ENCODE peak calls at places on chromosomes 3 and 15, in seven cellular contexts. L is body of pancreas, S is lower lobe of right lung, O is neural progenitor cell, H is right atrium auricular region, Z is IMR-90, E is testis. D is an unnamed sample.

GRCh38 chr3:66378256-66378655 is 122.6 kb downstream of the LRIG1 start:
- DNase-seq in S (no peak), L (no peak), Z (peak; percentile 26), H (no peak), O (peak; percentile 76), E (no peak), D (no peak)

GRCh38 chr3:159724627-159725026 is 264.0 kb upstream of the IL12A start:
- DNase-seq in S (no peak), E (no peak), Z (peak; percentile 48), O (no peak), L (no peak), H (no peak), D (no peak)

GRCh38 chr3:5809811-5810210 is 622.3 kb downstream of the EDEM1 start:
- DNase-seq in L (no peak), O (no peak), H (no peak), S (no peak), E (no peak), Z (no peak), D (no peak)

GRCh38 chr3:112390783-112391641 is 58.1 kb downstream of the CD200 start:
- DNase-seq in S (no peak), Z (peak; percentile 98), O (peak; percentile 32), E (peak; percentile 46), L (no peak), H (no peak), D (no peak)

GRCh38 chr3:94099311-94099710 is 36.5 kb downstream of the NSUN3 start:
- DNase-seq in Z (no peak), S (no peak), E (no peak), H (no peak), O (no peak), L (no peak), D (no peak)

GRCh38 chr15:81908111-81908510 is 137.7 kb downstream of the MEX3B start:
- DNase-seq in E (no peak), S (no peak), L (no peak), H (no peak), O (peak; percentile 41), Z (no peak), D (no peak)

GRCh38 chr3:30350901-30351300 is 255.5 kb upstream of the TGFBR2 start:
- DNase-seq in E (no peak), O (no peak), Z (no peak), S (no peak), L (no peak), H (no peak), D (no peak)

GRCh38 chr3:134441321-134441720 is 44.5 kb downstream of the ANAPC13 start:
- DNase-seq in H (no peak), S (no peak), Z (peak; percentile 54), E (no peak), O (no peak), L (no peak), D (no peak)

GRCh38 chr3:143035466-143036214 is 34.3 kb downstream of the U2SURP start:
- DNase-seq in L (no peak), Z (peak; percentile 4), S (no peak), O (no peak), H (no peak), E (no peak), D (no peak)

GRCh38 chr3:9291991-9292390 is 42.5 kb upstream of the SRGAP3 start:
- DNase-seq in L (no peak), Z (no peak), H (no peak), E (no peak), S (no peak), O (peak; percentile 44), D (no peak)

GRCh38 chr3:24494616-24495333 is at the start of gene THRB:
- DNase-seq in Z (no peak), O (peak; percentile 79), E (peak; percentile 48), L (peak; percentile 76), H (peak; percentile 76), S (peak; percentile 78), D (peak; percentile 78)
- H3K4me3 ChIP-seq in Z (no peak within 1 kb of the TSS), O (peak within 1 kb of the TSS; percentile 73), E (peak within 1 kb of the TSS; percentile 75), L (peak within 1 kb of the TSS; percentile 26), H (peak within 1 kb of the TSS; percentile 57), S (peak within 1 kb of the TSS; percentile 86), D (peak within 1 kb of the TSS; percentile 55)

DNA sequence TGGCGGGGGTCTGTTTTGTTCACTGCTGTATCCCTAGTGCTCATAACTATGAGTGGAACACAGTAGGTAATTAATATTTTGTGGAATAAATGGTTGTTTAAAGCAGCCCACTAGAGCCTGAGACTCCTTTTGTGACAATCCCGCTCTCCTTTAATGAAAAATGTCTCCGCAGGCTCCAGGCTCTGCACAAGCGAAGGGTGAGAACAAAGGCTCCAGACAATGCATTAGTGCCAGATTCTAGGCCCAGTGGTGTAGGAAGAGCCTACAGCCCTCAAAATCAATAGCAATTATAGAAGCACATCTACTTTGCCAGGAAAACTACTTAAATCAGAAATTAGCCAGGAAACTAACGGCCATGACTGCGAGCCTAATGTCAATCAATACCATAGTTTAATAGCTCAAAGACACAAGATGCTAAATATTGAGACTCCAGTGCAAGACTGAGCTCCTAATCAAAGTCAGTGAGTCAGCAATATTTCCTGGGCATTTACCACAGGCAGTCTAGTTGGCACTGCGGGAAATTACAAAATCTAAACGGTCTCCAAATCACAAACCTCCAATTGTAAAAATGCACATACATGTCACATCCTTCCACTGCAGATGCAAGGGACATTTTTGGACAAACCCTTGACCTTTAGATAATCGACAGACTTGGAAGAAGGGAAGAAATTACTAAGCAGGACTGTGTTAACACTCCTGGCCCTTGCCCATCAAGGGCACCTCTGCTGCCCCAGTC is 2.3 kb downstream of the ANXA2 start:
- DNase-seq in O (peak; percentile 63), S (no peak), Z (no peak), H (no peak), L (no peak), E (no peak), D (no peak)
- H3K4me1 ChIP-seq in O (peaks cover 21% of the 10 kb centered on the region), S (peaks cover 63% of the 10 kb centered on the region), Z (peaks cover 45% of the 10 kb centered on the region), H (no peaks in the 10 kb centered on the region), L (peaks cover 69% of the 10 kb centered on the region), E (peaks cover 44% of the 10 kb centered on the region), D (peaks cover 16% of the 10 kb centered on the region)

GRCh38 chr15:88300018-88300549 is 43.5 kb upstream of the NTRK3 start:
- DNase-seq in H (no peak), L (no peak), O (no peak), E (no peak), S (no peak), Z (no peak), D (no peak)
- H3K27me3 ChIP-seq in H (no peaks in the 10 kb centered on the region), L (no peaks in the 10 kb centered on the region), O (no peaks in the 10 kb centered on the region), E (no peaks in the 10 kb centered on the region), S (no peaks in the 10 kb centered on the region), Z (no peaks in the 10 kb centered on the region), D (no peaks in the 10 kb centered on the region)

GRCh38 chr3:195154793-195155535 is 116.0 kb downstream of the XXYLT1 start:
- DNase-seq in S (peak; percentile 90), H (peak; percentile 85), E (peak; percentile 84), L (peak; percentile 76), Z (peak; percentile 97), O (no peak), D (peak; percentile 85)

GRCh38 chr3:195154111-195154791 is 116.7 kb downstream of the XXYLT1 start:
- DNase-seq in S (no peak), H (no peak), L (no peak), O (no peak), Z (peak; percentile 82), E (peak; percentile 29), D (no peak)

GRCh38 chr3:195151866-195152526 is 119.0 kb downstream of the XXYLT1 start:
- DNase-seq in Z (peak; percentile 92), L (no peak), E (no peak), H (no peak), O (no peak), S (no peak), D (no peak)

GRCh38 chr3:195153121-195153520 is 117.8 kb downstream of the XXYLT1 start:
- DNase-seq in H (no peak), L (no peak), Z (peak; percentile 17), S (no peak), O (peak; percentile 71), E (no peak), D (no peak)

GRCh38 chr3:195153653-195154052 is 117.3 kb downstream of the XXYLT1 start:
- DNase-seq in H (no peak), Z (peak; percentile 38), L (no peak), E (peak; percentile 26), O (no peak), S (no peak), D (no peak)
- H3K4me3 ChIP-seq in H (no peak overlapping the region), Z (no peak overlapping the region), L (no peak overlapping the region), E (no peak overlapping the region), O (no peak overlapping the region), S (no peak overlapping the region), D (no peak overlapping the region)

DNA sequence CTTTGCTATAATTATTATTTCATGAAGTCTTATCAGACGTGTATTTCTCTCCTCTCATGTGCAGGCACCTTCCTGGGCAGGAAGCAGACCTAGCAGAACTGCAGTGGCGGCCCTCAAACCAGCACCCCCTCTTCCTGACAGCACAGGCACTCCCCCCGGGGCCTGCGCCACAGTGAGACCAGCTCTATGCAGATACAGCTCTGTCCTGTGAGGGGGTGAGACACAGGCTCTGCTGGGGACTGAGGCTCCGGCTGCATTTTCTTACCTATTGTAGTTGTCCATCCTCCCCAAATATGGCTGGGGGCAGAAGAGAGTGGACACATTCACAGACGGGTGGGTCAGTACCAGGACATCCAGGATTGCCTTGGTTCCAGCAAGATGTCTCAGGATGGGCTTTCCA is 5.0 kb downstream of the CISH start:
- DNase-seq in Z (no peak), O (no peak), L (no peak), E (no peak), H (no peak), S (peak; percentile 42), D (peak; percentile 29)
- H3K4me1 ChIP-seq in Z (peaks cover 11% of the 10 kb centered on the region), O (peaks cover 6% of the 10 kb centered on the region), L (peaks cover 98% of the 10 kb centered on the region), E (peaks cover 59% of the 10 kb centered on the region), H (no peaks in the 10 kb centered on the region), S (peaks cover 96% of the 10 kb centered on the region), D (peaks cover 4% of the 10 kb centered on the region)

GRCh38 chr3:123353227-123353851 is 95.6 kb downstream of the ADCY5 start:
- DNase-seq in Z (no peak), L (no peak), O (no peak), E (no peak), S (no peak), H (no peak), D (no peak)
- H3K27me3 ChIP-seq in Z (peaks cover 51% of the 10 kb centered on the region), L (no peaks in the 10 kb centered on the region), O (no peaks in the 10 kb centered on the region), E (no peaks in the 10 kb centered on the region), S (no peaks in the 10 kb centered on the region), H (no peaks in the 10 kb centered on the region), D (no peaks in the 10 kb centered on the region)